ENCODE peak calls at places on chromosomes 3 and 15, in four cellular contexts. R is K562, U is GM12891, V is GM12878. O is an unnamed sample.

GRCh38 chr3:138786788-138787276 is 47.9 kb downstream of the PIK3CB start:
- DNase-seq in U (no peak), R (no peak), V (no peak), O (peak)

GRCh38 chr3:194715022-194715800 is 29.5 kb downstream of the FAM43A start:
- DNase-seq in U (no peak), R (no peak), V (no peak), O (no peak)

GRCh38 chr3:124722589-124722988 is 7.7 kb upstream of the UMPS start:
- DNase-seq in U (no peak), V (no peak), R (no peak), O (no peak)

GRCh38 chr3:117706731-117707130 is 997.2 kb downstream of the TUSC7 start:
- DNase-seq in R (no peak), U (no peak), V (no peak), O (no peak)

GRCh38 chr3:11556851-11557644 is 86.7 kb downstream of the VGLL4 start:
- DNase-seq in V (no peak), U (no peak), R (no peak), O (no peak)

GRCh38 chr3:176994393-176994792 is 202.9 kb downstream of the TBL1XR1 start:
- DNase-seq in V (no peak), U (no peak), R (no peak), O (no peak)

GRCh38 chr3:120622870-120623718 is 27.0 kb downstream of the NDUFB4 start:
- DNase-seq in V (no peak), R (peak), U (no peak), O (no peak)

GRCh38 chr15:25469377-25469776 is 30.6 kb upstream of the UBE3A start:
- DNase-seq in V (no peak), U (no peak), R (no peak), O (no peak)

GRCh38 chr3:2947536-2947935 is 162.6 kb downstream of the IL5RA start:
- DNase-seq in R (no peak), U (no peak), V (no peak), O (no peak)

GRCh38 chr15:69439623-69440022 is 13.0 kb upstream of the RPLP1 start:
- DNase-seq in V (no peak), R (no peak), U (no peak), O (no peak)

GRCh38 chr15:82641129-82641798 is 5.9 kb downstream of the CPEB1 start:
- DNase-seq in R (no peak), U (no peak), V (no peak), O (no peak)
- TF ChIP-seq SPI1 in R (no peak), U (no peak), V (no peak), O (no peak)

DNA sequence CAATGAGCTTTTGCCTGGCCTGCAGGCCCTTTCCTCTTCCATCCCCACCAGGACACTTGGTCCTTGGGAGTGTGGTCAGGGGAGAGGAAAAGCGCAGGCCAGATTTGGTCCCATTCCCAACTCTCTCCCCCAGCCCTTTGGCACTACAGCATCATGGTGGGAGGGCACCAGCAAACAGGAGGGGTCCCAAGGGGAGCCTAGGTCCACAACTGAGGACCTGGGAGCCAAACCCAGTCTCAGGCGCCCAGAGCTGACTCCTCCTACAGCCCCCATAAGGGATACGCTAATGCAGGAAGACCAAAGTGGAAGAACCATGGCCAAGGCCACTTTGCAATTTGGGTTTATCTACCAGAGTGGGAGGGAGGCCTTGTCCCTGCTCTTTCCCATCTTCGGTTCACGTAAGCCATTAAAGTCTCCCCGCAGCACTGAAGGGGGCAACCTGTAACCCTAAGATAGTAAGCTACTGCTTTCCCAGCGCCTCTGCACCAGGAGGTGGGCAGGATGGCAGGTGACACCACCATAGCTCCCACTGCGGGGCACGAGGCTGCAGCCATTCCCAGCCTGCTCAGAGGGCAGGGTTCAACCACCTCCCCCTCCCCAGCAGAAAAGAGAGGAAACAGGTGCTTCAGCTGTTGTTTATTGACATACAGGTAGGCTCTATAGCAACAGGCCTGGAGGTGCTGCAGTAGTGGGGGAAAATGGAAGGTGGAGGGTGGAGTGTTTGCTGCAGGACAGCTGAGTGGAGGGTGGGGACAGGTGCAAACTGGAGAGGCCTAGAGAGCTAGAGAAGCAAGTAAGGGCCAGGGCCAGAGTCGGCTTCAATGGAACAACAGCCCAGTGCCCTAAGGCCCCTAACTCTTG is 1.1 kb upstream of the GRAMD2A start:
- DNase-seq in R (no peak), U (no peak), V (no peak), O (peak)
- TF ChIP-seq SPI1 in R (no peak), U (no peak), V (no peak), O (no peak)

DNA sequence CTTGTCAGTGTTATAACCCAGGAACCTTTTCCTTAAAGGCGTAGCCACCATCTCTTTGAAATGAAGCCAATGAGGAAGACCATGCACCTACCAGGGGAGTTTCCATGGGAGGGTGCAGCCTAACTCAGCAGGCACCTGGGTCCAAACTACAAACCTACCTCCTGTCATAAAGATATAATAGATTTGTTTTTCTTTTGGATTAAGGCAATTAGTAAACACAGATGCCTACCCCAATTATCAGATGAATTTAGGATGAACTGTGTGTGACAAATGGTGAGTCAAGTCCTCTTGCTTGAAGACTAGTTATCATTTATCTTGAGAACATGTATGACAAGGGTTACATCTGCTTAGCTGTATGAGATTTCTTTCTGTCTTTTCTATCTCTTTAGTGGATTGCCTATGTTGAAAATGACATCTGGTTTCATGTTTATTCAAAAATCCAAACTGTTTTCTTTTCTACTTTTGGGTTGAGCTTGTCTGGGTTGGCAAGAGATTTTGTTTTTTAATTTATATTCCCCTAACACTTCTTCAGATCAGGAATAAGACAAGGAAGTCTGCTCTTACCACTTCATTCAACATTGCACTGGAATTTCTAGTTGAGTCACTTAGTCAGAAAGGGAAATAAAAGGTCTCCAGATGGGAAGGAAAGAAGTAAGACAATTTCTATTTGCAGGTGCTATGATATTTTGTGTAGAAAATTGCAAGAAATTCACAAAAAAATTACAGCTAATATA is 149.9 kb downstream of the NEK10 start:
- DNase-seq in R (no peak), U (no peak), V (no peak), O (no peak)
- TF ChIP-seq SPI1 in R (no peak), U (no peak), V (no peak), O (no peak)

GRCh38 chr15:85838655-85839054 is 43.9 kb upstream of the KLHL25 start:
- DNase-seq in U (no peak), R (no peak), V (no peak), O (no peak)

GRCh38 chr15:85839637-85840036 is 44.9 kb upstream of the KLHL25 start:
- DNase-seq in R (no peak), V (no peak), U (no peak), O (no peak)

GRCh38 chr15:85837881-85838280 is 43.2 kb upstream of the KLHL25 start:
- DNase-seq in U (no peak), V (no peak), R (no peak), O (no peak)

GRCh38 chr15:85840079-85840801 is 45.5 kb upstream of the KLHL25 start:
- DNase-seq in V (peak), R (peak), U (peak), O (peak)

DNA sequence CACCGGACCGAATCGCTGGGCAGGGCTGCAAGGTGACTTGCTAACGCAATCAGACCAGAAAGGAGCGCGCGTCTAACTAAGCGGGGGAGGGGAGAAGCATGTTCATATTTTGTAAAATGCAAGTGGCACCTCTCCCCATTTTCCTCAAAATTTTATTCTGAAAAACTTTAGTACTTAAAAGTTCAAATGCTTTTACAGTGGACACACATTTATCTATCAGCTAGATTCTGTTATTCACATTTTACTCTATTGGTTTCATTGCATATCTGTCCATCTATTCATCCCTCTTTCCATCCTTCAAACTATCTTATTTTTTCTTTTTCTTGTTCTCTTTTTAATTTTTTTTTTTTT is 46.1 kb upstream of the KLHL25 start:
- DNase-seq in R (no peak), V (no peak), U (no peak), O (no peak)
- TF ChIP-seq SPI1 in R (no peak), V (no peak), U (no peak), O (no peak)